ENCODE peak calls at places on chromosome 9, in seven cellular contexts. One of them, this sample, is unnamed.

GRCh38 chr9:84667571-84668203 is 1.8 kb upstream of the NTRK2 start:
- DNase-seq in left ventricle myocardium inferior: peak
- DNase-seq in A549: peak
- DNase-seq in GM13976: peak
- DNase-seq in activated CD4-positive, alpha-beta T cell treated with anti-CD3 and anti-CD28 coated beads, Interleukin-2, amount 50 U/mL, for 1 hour: no peak
- DNase-seq in cardiac fibroblast: peak
- DNase-seq in MV-4-11: peak
- DNase-seq in this sample: peak

GRCh38 chr9:5825896-5826622 is 6.9 kb downstream of the ERMP1 start:
- DNase-seq in left ventricle myocardium inferior: no peak
- DNase-seq in A549: no peak
- DNase-seq in GM13976: no peak
- DNase-seq in activated CD4-positive, alpha-beta T cell treated with anti-CD3 and anti-CD28 coated beads, Interleukin-2, amount 50 U/mL, for 1 hour: no peak
- DNase-seq in cardiac fibroblast: no peak
- DNase-seq in MV-4-11: no peak
- DNase-seq in this sample: no peak

GRCh38 chr9:138008081-138008841 is 130.7 kb downstream of the CACNA1B start:
- DNase-seq in left ventricle myocardium inferior: no peak
- DNase-seq in A549: no peak
- DNase-seq in GM13976: peak
- DNase-seq in activated CD4-positive, alpha-beta T cell treated with anti-CD3 and anti-CD28 coated beads, Interleukin-2, amount 50 U/mL, for 1 hour: no peak
- DNase-seq in cardiac fibroblast: no peak
- DNase-seq in MV-4-11: peak
- DNase-seq in this sample: no peak

GRCh38 chr9:105967798-105968197 is 273.5 kb downstream of the TMEM38B start:
- DNase-seq in left ventricle myocardium inferior: no peak
- DNase-seq in A549: no peak
- DNase-seq in GM13976: no peak
- DNase-seq in activated CD4-positive, alpha-beta T cell treated with anti-CD3 and anti-CD28 coated beads, Interleukin-2, amount 50 U/mL, for 1 hour: no peak
- DNase-seq in cardiac fibroblast: no peak
- DNase-seq in MV-4-11: no peak
- DNase-seq in this sample: no peak

GRCh38 chr9:124489222-124489621 is 18.0 kb downstream of the NR5A1 start:
- DNase-seq in left ventricle myocardium inferior: no peak
- DNase-seq in A549: no peak
- DNase-seq in GM13976: no peak
- DNase-seq in activated CD4-positive, alpha-beta T cell treated with anti-CD3 and anti-CD28 coated beads, Interleukin-2, amount 50 U/mL, for 1 hour: no peak
- DNase-seq in cardiac fibroblast: no peak
- DNase-seq in MV-4-11: no peak
- DNase-seq in this sample: no peak

GRCh38 chr9:131732636-131733340 is 7.1 kb downstream of the RAPGEF1 start:
- DNase-seq in left ventricle myocardium inferior: no peak
- DNase-seq in A549: no peak
- DNase-seq in GM13976: peak
- DNase-seq in activated CD4-positive, alpha-beta T cell treated with anti-CD3 and anti-CD28 coated beads, Interleukin-2, amount 50 U/mL, for 1 hour: no peak
- DNase-seq in cardiac fibroblast: no peak
- DNase-seq in MV-4-11: peak
- DNase-seq in this sample: no peak

GRCh38 chr9:76856016-76856415 is 49.9 kb downstream of the PRUNE2 start:
- DNase-seq in left ventricle myocardium inferior: no peak
- DNase-seq in A549: no peak
- DNase-seq in GM13976: no peak
- DNase-seq in activated CD4-positive, alpha-beta T cell treated with anti-CD3 and anti-CD28 coated beads, Interleukin-2, amount 50 U/mL, for 1 hour: no peak
- DNase-seq in cardiac fibroblast: no peak
- DNase-seq in MV-4-11: no peak
- DNase-seq in this sample: no peak

GRCh38 chr9:14907360-14907685 is 2.9 kb downstream of the FREM1 start:
- DNase-seq in left ventricle myocardium inferior: no peak
- DNase-seq in A549: no peak
- DNase-seq in GM13976: no peak
- DNase-seq in activated CD4-positive, alpha-beta T cell treated with anti-CD3 and anti-CD28 coated beads, Interleukin-2, amount 50 U/mL, for 1 hour: no peak
- DNase-seq in cardiac fibroblast: no peak
- DNase-seq in MV-4-11: no peak
- DNase-seq in this sample: no peak

GRCh38 chr9:127788337-127789011 is 2.6 kb downstream of the CDK9 start:
- DNase-seq in left ventricle myocardium inferior: no peak
- DNase-seq in A549: no peak
- DNase-seq in GM13976: no peak
- DNase-seq in activated CD4-positive, alpha-beta T cell treated with anti-CD3 and anti-CD28 coated beads, Interleukin-2, amount 50 U/mL, for 1 hour: no peak
- DNase-seq in cardiac fibroblast: no peak
- DNase-seq in MV-4-11: no peak
- DNase-seq in this sample: no peak

GRCh38 chr9:35680331-35681105 is 6.8 kb downstream of the CA9 start:
- DNase-seq in left ventricle myocardium inferior: no peak
- DNase-seq in A549: no peak
- DNase-seq in GM13976: peak
- DNase-seq in activated CD4-positive, alpha-beta T cell treated with anti-CD3 and anti-CD28 coated beads, Interleukin-2, amount 50 U/mL, for 1 hour: no peak
- DNase-seq in cardiac fibroblast: peak
- DNase-seq in MV-4-11: no peak
- DNase-seq in this sample: no peak

GRCh38 chr9:89764217-89764616 is 159.4 kb downstream of the GADD45G start:
- DNase-seq in left ventricle myocardium inferior: no peak
- DNase-seq in A549: no peak
- DNase-seq in GM13976: no peak
- DNase-seq in activated CD4-positive, alpha-beta T cell treated with anti-CD3 and anti-CD28 coated beads, Interleukin-2, amount 50 U/mL, for 1 hour: no peak
- DNase-seq in cardiac fibroblast: no peak
- DNase-seq in MV-4-11: no peak
- DNase-seq in this sample: no peak

GRCh38 chr9:89422151-89422918 is 75.6 kb downstream of the SEMA4D start:
- DNase-seq in left ventricle myocardium inferior: no peak
- DNase-seq in A549: no peak
- DNase-seq in GM13976: no peak
- DNase-seq in activated CD4-positive, alpha-beta T cell treated with anti-CD3 and anti-CD28 coated beads, Interleukin-2, amount 50 U/mL, for 1 hour: no peak
- DNase-seq in cardiac fibroblast: peak
- DNase-seq in MV-4-11: peak
- DNase-seq in this sample: no peak